ENCODE peak calls at places on chromosomes 16 and 17, in four cellular contexts. Y is psoas muscle; F is CD4-positive, CD25-positive, alpha-beta regulatory T cell; I is uterus. A is an unnamed sample. For H3K27me3, the result is how much of the 10 kb centered on the place peaks cover.

GRCh38 chr16:23388786-23389185 is 64.2 kb downstream of the COG7 start:
- DNase-seq in Y (no peak), F (no peak), I (no peak), A (no peak)

GRCh38 chr17:79531696-79532095 is 79.2 kb downstream of the RBFOX3 start:
- DNase-seq in F (no peak), Y (peak), I (no peak), A (no peak)

GRCh38 chr16:8874388-8874787 is 5.6 kb upstream of the CARHSP1 start:
- DNase-seq in F (no peak), I (no peak), Y (no peak), A (no peak)

GRCh38 chr16:65548470-65548869 is 426.6 kb upstream of the CDH11 start:
- DNase-seq in F (no peak), I (no peak), Y (no peak), A (peak)

GRCh38 chr17:45687594-45687993 is 96.5 kb upstream of the CRHR1 start:
- DNase-seq in Y (no peak), F (no peak), I (no peak), A (no peak)

GRCh38 chr17:57494446-57494845 is 238.1 kb downstream of the MSI2 start:
- DNase-seq in I (no peak), F (no peak), Y (no peak), A (no peak)

GRCh38 chr16:69089091-69089912 is 16.2 kb upstream of the HAS3 start:
- DNase-seq in F (no peak), Y (no peak), I (no peak), A (peak)

GRCh38 chr17:83058478-83059167 is 20.8 kb upstream of the METRNL start:
- DNase-seq in I (no peak), Y (peak), F (no peak), A (peak)

GRCh38 chr16:1745900-1746692 is 25.2 kb downstream of the NME3 start:
- DNase-seq in F (no peak), Y (no peak), I (no peak), A (no peak)

GRCh38 chr16:79601092-79601977 is 798 bp upstream of the MAF start:
- DNase-seq in Y (peak), F (no peak), I (peak), A (peak)

GRCh38 chr17:57288034-57288752 is 31.9 kb downstream of the MSI2 start:
- DNase-seq in F (no peak), I (peak), Y (peak), A (no peak)

GRCh38 chr16:2979669-2980226 is 498 bp downstream of the PKMYT1 start:
- DNase-seq in F (no peak), Y (no peak), I (no peak), A (peak)

DNA sequence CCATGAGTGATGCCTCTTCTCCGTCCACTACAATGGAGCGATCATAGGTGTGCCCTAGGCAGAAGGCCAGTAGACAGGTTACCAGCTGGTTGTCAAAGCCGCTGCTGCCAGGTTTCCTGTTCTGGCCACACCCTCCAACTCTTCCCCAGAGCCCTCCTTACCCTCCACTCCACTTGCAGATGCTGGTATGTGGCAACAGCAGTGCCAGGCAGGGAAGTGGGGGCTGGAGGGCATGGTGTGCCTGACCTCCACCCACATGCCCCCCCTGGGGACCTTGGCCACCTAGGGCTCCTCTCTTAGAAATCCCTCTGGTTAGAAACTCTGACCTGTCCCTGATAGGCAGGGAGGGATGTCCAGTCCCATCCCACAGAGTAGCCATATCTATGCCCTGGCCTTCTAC is 1.5 kb downstream of the RRAD start:
- DNase-seq in I (no peak), Y (no peak), F (no peak), A (peak)
- H3K4me3 ChIP-seq in I (no peak), Y (peak), F (no peak), A (no peak)

GRCh38 chr16:85998868-85999729 is 100.1 kb downstream of the IRF8 start:
- DNase-seq in I (no peak), F (no peak), Y (no peak), A (no peak)
- H3K27me3 ChIP-seq in I (under half), F (under half), Y (under half), A (under half)

DNA sequence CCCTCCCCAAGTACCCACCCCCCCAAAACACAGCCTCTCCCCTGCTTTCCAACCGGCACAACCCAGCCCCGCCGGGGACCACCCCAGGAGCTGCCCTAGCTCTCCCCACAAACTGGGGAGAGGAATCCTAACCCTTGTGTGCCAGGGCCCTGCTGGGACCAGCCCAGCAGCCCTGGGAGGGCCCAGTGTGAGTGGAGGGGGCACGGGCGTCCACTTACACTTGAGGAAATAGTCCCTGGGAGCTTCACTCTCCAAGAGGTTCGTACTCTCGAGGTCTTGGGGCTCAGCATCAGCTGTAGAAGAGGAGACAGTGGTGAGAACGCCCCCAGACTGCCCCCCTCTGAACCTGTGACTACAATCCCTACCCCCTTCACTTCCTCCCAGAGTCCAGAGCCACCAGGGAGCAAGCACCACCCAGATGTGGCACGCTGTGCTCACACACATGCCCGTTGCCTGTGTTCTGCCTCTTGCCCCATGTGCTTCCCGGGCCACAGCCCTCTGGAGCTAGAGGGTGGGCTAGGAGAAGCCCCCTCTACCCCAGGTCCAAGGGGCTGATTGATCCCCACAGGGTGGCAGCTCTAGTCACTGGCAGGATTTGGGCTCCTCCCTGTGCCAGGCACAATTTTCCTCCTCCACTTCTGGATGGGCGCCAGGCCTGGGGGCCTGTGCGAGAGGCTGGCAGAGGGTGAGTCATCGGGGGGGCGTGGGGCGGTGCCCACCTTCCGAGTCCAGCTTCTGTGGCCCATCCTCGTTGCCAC is 3.0 kb downstream of the TRIM47 start:
- DNase-seq in Y (no peak), F (no peak), I (no peak), A (peak)
- H3K4me3 ChIP-seq in Y (peak), F (no peak), I (no peak), A (no peak)

DNA sequence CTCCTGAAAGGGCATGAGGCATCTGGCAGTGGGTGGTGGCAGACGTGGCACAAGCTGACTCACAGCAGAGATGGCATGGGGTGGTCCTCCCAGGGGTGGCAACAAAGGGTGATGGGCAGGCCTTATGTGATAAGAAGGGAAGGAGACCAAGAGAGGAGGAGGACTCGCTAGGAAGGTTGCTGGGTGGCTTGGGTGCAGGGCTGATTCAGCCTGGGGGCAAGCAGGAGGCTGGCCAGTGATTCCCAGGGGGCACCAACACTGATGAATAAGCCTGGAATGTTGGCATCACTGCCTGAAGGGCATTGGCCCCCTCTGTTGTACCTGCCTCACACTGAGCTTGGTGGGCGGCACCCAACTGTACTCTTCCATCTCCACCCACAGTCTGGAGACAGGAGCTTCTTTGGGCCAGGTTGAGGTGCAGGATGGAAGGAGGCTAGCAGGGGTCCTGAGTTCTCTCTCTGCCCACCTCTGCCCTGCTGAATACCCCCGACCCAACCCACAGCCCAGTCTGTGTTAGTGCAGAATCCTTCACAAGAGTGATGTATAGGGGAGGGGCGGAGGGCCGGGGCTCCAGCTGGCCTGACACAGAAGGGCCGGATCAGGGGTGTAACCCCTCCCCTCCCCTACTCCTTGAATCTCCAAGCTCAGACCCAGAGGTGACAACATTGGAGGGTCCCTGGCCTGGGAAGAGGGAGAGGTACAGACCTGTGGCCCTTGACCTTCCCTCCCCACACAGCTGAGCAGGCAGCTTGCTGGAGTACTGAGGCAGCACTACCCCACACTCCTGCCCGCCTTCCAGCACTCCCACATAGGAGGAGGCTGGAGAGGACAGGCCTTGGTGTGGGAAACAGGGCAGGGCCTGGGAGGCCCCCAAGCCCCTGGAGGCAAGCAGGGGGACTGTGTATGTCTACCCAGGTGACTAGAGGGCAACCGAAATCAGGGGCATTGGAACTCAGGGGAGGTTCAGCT is 2.6 kb downstream of the STAC2 start:
- DNase-seq in F (no peak), I (no peak), Y (no peak), A (peak)
- H3K27me3 ChIP-seq in F (under half), I (under half), Y (under half), A (half or more)

GRCh38 chr16:48681520-48681919 is 71.5 kb upstream of the N4BP1 start:
- DNase-seq in Y (no peak), I (no peak), F (no peak), A (no peak)
- H3K4me3 ChIP-seq in Y (no peak), I (no peak), F (no peak), A (no peak)